ENCODE peak calls at places on chromosomes 4 and X, in nine cellular contexts. J is heart right ventricle, W is pancreas, D is heart left ventricle, G is astrocyte of the cerebellum, A is Panc1, F is kidney, L is GM23338, Z is fibroblast of lung. O is an unnamed sample.

GRCh38 chrX:42697544-42697943 is 80.4 kb downstream of the PPP1R2C start:
- DNase-seq in D (no peak), G (no peak), J (no peak), Z (no peak), W (no peak), F (no peak), A (no peak), L (no peak), O (no peak)

GRCh38 chr4:3399277-3400194 is 42.2 kb upstream of the HGFAC start:
- DNase-seq in A (no peak), G (peak), W (no peak), F (no peak), D (no peak), L (no peak), Z (peak), J (peak), O (no peak)

GRCh38 chrX:148871422-148872152 is 371.2 kb downstream of the AFF2 start:
- DNase-seq in L (no peak), W (no peak), J (no peak), Z (peak), A (no peak), F (no peak), G (peak), D (no peak), O (no peak)

GRCh38 chr4:84499065-84499982 is at the start of gene NKX6-1:
- DNase-seq in L (peak), G (peak), Z (peak), W (peak), F (peak), J (no peak), D (no peak), A (peak), O (no peak)

GRCh38 chrX:80335062-80335830 is 85.0 kb upstream of the TENT5D start:
- DNase-seq in G (no peak), D (peak), L (peak), J (peak), F (peak), W (peak), Z (no peak), A (no peak), O (no peak)

GRCh38 chr4:126018274-126018673 is 703.5 kb downstream of the FAT4 start:
- DNase-seq in A (no peak), F (no peak), L (no peak), J (no peak), D (no peak), G (no peak), W (no peak), Z (no peak), O (no peak)

GRCh38 chr4:24433515-24434192 is 150.7 kb downstream of the DHX15 start:
- DNase-seq in J (no peak), F (no peak), D (no peak), Z (no peak), L (no peak), W (no peak), A (no peak), G (no peak), O (no peak)

GRCh38 chr4:184028571-184028996 is 123.5 kb downstream of the STOX2 start:
- DNase-seq in J (no peak), F (no peak), D (no peak), G (no peak), W (no peak), A (no peak), Z (peak), L (no peak), O (no peak)

GRCh38 chr4:37631551-37631950 is 54.6 kb downstream of the RELL1 start:
- DNase-seq in L (no peak), F (no peak), J (peak), Z (peak), A (no peak), G (peak), W (no peak), D (peak), O (no peak)

GRCh38 chrX:17414839-17415238 is 39.8 kb downstream of the NHS start:
- DNase-seq in L (peak), G (no peak), W (peak), A (no peak), J (peak), F (peak), Z (no peak), D (no peak), O (no peak)

GRCh38 chr4:141133146-141134006 is at the start of gene RNF150:
- DNase-seq in W (peak), F (peak), D (peak), Z (peak), L (peak), A (peak), G (peak), J (peak), O (peak)

GRCh38 chrX:104319346-104319745 is 64.6 kb upstream of the ESX1 start:
- DNase-seq in L (no peak), J (no peak), W (no peak), F (no peak), D (no peak), G (no peak), Z (no peak), A (no peak), O (no peak)

GRCh38 chr4:53640576-53641459 is 49.5 kb upstream of the LNX1 start:
- DNase-seq in G (no peak), Z (no peak), J (no peak), W (peak), D (no peak), F (no peak), L (no peak), A (no peak), O (no peak)

GRCh38 chr4:139746430-139746829 is 80.8 kb downstream of the MGST2 start:
- DNase-seq in Z (no peak), F (no peak), D (no peak), W (no peak), L (peak), J (no peak), G (no peak), A (no peak), O (no peak)

GRCh38 chr4:119851649-119852048 is 215.0 kb downstream of the MAD2L1 start:
- DNase-seq in Z (no peak), L (no peak), F (no peak), D (no peak), A (no peak), W (no peak), J (no peak), G (no peak), O (no peak)

GRCh38 chr4:183610033-183610432 is 49.0 kb downstream of the RWDD4 start:
- DNase-seq in L (no peak), J (no peak), D (no peak), Z (peak), A (no peak), G (no peak), W (no peak), F (no peak), O (no peak)

GRCh38 chr4:40055873-40056721 is 553 bp upstream of the N4BP2 start:
- DNase-seq in A (no peak), W (peak), G (peak), L (peak), Z (peak), D (peak), F (peak), J (peak), O (peak)

GRCh38 chrX:38985375-38985774 is 184.1 kb downstream of the MID1IP1 start:
- DNase-seq in Z (peak), D (no peak), F (no peak), G (no peak), W (no peak), A (no peak), J (no peak), L (peak), O (no peak)

GRCh38 chr4:26372525-26373172 is 51.8 kb downstream of the RBPJ start:
- DNase-seq in A (peak), W (no peak), L (peak), D (no peak), J (no peak), F (no peak), G (peak), Z (peak), O (peak)

GRCh38 chrX:42755820-42756219 is 22.1 kb downstream of the PPP1R2C start:
- DNase-seq in J (peak), G (no peak), W (no peak), D (peak), F (peak), Z (peak), L (no peak), A (no peak), O (no peak)

GRCh38 chrX:24703185-24703494 is 9.4 kb downstream of the POLA1 start:
- DNase-seq in J (no peak), W (no peak), F (no peak), A (no peak), D (no peak), L (no peak), G (no peak), Z (no peak), O (no peak)

GRCh38 chr4:69951602-69952001 is 13.9 kb downstream of the CSN2 start:
- DNase-seq in J (no peak), D (no peak), A (no peak), G (peak), L (no peak), F (no peak), W (no peak), Z (no peak), O (no peak)

GRCh38 chr4:19879330-19879729 is 372.4 kb upstream of the SLIT2 start:
- DNase-seq in Z (no peak), J (no peak), F (no peak), L (no peak), G (no peak), D (no peak), A (no peak), W (no peak), O (no peak)

GRCh38 chrX:125709532-125709931 is 389.9 kb downstream of the TEX13C start:
- DNase-seq in L (no peak), A (no peak), G (no peak), J (no peak), F (no peak), W (no peak), Z (no peak), D (no peak), O (no peak)

GRCh38 chr4:124839786-124840390 is 127.4 kb upstream of the ANKRD50 start:
- DNase-seq in J (no peak), G (no peak), Z (peak), A (no peak), W (no peak), L (peak), D (no peak), F (no peak), O (no peak)

GRCh38 chr4:179867300-179867878 is 2375.8 kb upstream of the TENM3 start:
- DNase-seq in L (peak), A (peak), W (no peak), J (peak), F (peak), Z (peak), D (no peak), G (no peak), O (no peak)
- TF ChIP-seq CTCF in L (peak), A (peak), W (peak), J (no peak), F (peak), Z (peak), D (peak), G (peak), O (peak)

DNA sequence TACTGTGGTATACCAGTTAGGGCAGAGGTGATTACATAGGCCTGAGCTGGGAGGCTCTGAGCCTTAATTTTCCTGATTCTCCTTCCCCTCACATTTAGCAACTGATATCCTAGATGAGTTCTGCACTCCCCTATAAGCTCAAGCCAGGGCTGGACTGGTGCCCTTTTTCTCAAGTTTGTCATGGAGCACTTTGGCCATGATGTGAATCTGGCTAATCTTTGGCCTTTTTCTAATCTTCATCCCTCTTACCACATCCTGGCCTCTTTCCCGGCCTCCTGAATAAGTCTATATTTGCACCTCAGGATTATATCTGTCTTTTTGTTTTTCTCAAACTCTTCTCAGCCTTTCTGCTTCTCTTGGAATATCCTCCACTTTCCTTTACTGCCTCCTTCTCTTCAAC is 10.9 kb upstream of the LAS1L start:
- DNase-seq in A (no peak), J (no peak), L (no peak), D (no peak), W (no peak), Z (no peak), G (no peak), F (no peak), O (no peak)
- H3K4me3 ChIP-seq in A (no peak), J (no peak), L (no peak), D (no peak), W (no peak), Z (no peak), G (no peak), F (no peak), O (no peak)

GRCh38 chrX:20063153-20063552 is 53.6 kb downstream of the MAP7D2 start:
- DNase-seq in G (no peak), D (no peak), A (no peak), Z (no peak), J (no peak), F (no peak), L (no peak), W (no peak), O (no peak)

GRCh38 chrX:20059467-20060128 is 57.1 kb downstream of the MAP7D2 start:
- DNase-seq in A (no peak), F (no peak), W (no peak), J (no peak), L (no peak), D (no peak), Z (no peak), G (no peak), O (no peak)

GRCh38 chrX:20063716-20064351 is 52.9 kb downstream of the MAP7D2 start:
- DNase-seq in W (no peak), Z (no peak), D (no peak), F (no peak), L (peak), A (no peak), J (no peak), G (no peak), O (no peak)

GRCh38 chrX:20061869-20062254 is 54.8 kb downstream of the MAP7D2 start:
- DNase-seq in F (no peak), W (no peak), Z (peak), D (no peak), G (peak), L (no peak), A (no peak), J (no peak), O (no peak)

GRCh38 chrX:20060961-20061868 is 55.5 kb downstream of the MAP7D2 start:
- DNase-seq in L (no peak), A (no peak), F (peak), W (no peak), J (no peak), G (no peak), D (no peak), Z (no peak), O (no peak)
- TF ChIP-seq CTCF in L (no peak), A (no peak), F (no peak), W (no peak), J (no peak), G (no peak), D (no peak), Z (no peak), O (no peak)

GRCh38 chrX:72169008-72169728 is 12.4 kb upstream of the PIN4 start:
- DNase-seq in F (no peak), G (no peak), A (no peak), Z (peak), D (no peak), J (no peak), W (no peak), L (no peak), O (no peak)
- H3K4me3 ChIP-seq in F (no peak), G (no peak), A (no peak), Z (no peak), D (peak), J (peak), W (no peak), L (no peak), O (no peak)

GRCh38 chr4:138222041-138222440 is 20.1 kb downstream of the SLC7A11 start:
- DNase-seq in W (no peak), J (no peak), Z (peak), A (no peak), G (peak), F (no peak), L (no peak), D (no peak), O (peak)
- TF ChIP-seq CTCF in W (no peak), J (no peak), Z (peak), A (no peak), G (no peak), F (no peak), L (no peak), D (no peak), O (no peak)

DNA sequence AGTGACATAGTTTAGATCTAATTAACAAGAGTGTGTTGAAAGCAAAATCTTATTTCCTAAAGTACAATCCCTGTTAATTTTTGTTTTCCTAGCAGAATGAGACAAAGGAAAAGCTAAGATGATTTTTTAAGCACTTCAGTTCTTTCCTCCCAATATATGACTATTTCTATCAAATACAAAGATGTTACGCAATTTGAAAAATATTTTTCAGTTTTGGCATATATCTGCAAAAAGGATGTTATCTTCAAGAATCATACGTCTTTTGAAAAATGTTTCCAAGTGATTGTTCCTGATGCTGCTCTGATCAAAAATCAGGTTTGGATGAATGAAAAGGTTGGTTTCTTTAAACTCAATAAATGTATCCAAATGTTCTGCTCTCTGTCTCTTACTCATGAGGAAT is 486.7 kb upstream of the CPEB2 start:
- DNase-seq in W (no peak), J (no peak), L (no peak), G (no peak), F (no peak), D (no peak), Z (no peak), A (no peak), O (no peak)
- H3K4me3 ChIP-seq in W (no peak), J (no peak), L (no peak), G (no peak), F (no peak), D (no peak), Z (no peak), A (no peak), O (no peak)

O was measured in HFF-Myc.